ENCODE peak calls at places on chromosomes 7 and 10, in ten cellular contexts. J is A549, F is tibial nerve, D is K562, Z is stomach, P is sigmoid colon, E is SK-N-SH, H is H1, X is suprapubic skin, R is GM12878. Q is an unnamed sample.

GRCh38 chr10:93106631-93107072 is 33.0 kb downstream of the CYP26A1 start:
- DNase-seq in E (no peak), X (no peak), Z (no peak), H (no peak), P (no peak), R (no peak), F (no peak), D (no peak), J (peak), Q (no peak)

GRCh38 chr10:11721813-11722212 is 20.4 kb upstream of the ECHDC3 start:
- DNase-seq in F (no peak), X (no peak), H (no peak), D (no peak), P (no peak), Z (no peak), R (no peak), E (no peak), J (no peak), Q (no peak)

GRCh38 chr7:121000091-121000983 is 11.8 kb downstream of the CPED1 start:
- DNase-seq in D (peak), R (no peak), J (no peak), P (no peak), F (no peak), E (no peak), X (no peak), H (no peak), Z (no peak), Q (no peak)

GRCh38 chr10:72688208-72688651 is 3.7 kb upstream of the MCU start:
- DNase-seq in P (no peak), R (no peak), J (peak), H (no peak), Z (no peak), F (no peak), E (no peak), X (no peak), D (peak), Q (no peak)

GRCh38 chr10:3471927-3472704 is 299.5 kb upstream of the PITRM1 start:
- DNase-seq in D (no peak), R (no peak), P (peak), F (no peak), X (no peak), Z (no peak), H (no peak), J (peak), E (no peak), Q (no peak)

GRCh38 chr7:3787717-3788311 is 486.8 kb downstream of the SDK1 start:
- DNase-seq in J (no peak), H (no peak), P (no peak), Z (peak), X (no peak), D (no peak), F (no peak), R (no peak), E (no peak), Q (peak)

GRCh38 chr7:74222851-74223710 is 13.3 kb downstream of the LAT2 start:
- DNase-seq in F (no peak), J (no peak), P (no peak), E (no peak), H (no peak), X (no peak), Z (no peak), D (no peak), R (no peak), Q (no peak)

GRCh38 chr10:9845075-9845474 is 1172.6 kb upstream of the CELF2 start:
- DNase-seq in E (no peak), P (no peak), R (no peak), F (no peak), D (no peak), H (no peak), J (no peak), Z (no peak), X (no peak), Q (no peak)

GRCh38 chr10:30445716-30446115 is 11.7 kb downstream of the MAP3K8 start:
- DNase-seq in Z (no peak), F (no peak), E (no peak), P (no peak), D (no peak), J (no peak), X (no peak), H (no peak), R (no peak), Q (no peak)

DNA sequence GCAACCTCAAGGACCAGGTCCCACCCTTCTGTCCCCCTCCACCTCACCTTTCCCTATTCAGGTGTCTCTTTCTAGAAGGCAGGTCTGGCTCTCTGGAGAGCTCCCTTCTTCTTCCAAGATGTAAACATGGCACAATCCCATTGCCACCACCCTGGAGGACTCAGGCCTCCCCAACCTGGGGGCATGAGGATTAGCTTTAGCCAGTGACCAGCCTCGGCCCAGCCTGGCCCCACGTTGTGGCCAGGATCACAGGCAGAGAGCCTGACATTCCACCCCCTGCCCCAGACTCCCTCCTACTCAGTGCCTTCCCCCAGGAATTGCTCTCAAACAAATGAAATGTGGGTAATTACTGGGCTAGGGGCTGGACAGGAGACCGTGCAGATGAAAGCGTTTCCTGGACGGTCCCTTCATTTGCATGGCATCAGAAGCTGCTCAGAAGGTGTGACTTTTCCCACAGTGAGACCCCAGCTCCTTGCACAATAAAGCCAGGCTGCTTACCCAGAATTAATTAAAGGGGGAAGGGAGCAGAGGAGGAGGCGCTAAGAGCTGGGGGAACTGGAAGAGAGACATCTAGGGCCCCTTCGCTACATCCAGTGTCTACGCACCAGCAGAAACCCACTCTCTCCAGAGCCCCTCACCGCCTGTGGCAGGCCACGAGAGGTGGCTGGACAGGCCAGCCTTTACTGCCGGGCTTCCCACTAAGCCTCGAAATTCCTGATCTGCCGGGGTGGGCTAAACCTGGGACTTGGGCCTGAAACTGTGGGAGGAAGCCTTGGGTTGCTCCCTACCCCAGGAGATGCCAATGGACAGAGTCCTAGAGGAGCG is 7.7 kb downstream of the FGF8 start:
- DNase-seq in H (no peak), E (peak), R (no peak), X (peak), P (peak), F (no peak), D (no peak), J (no peak), Z (no peak), Q (no peak)
- TF ChIP-seq EP300 in H (no peak), E (no peak), R (no peak), X (no peak), P (no peak), F (no peak), D (no peak), J (no peak), Z (no peak), Q (no peak)

GRCh38 chr7:29160080-29160479 is 13.7 kb upstream of the CPVL start:
- DNase-seq in F (no peak), R (no peak), D (no peak), J (no peak), H (no peak), X (no peak), Z (no peak), P (no peak), E (peak), Q (no peak)
- TF ChIP-seq CTCF in F (no peak), R (no peak), D (no peak), J (no peak), H (no peak), X (no peak), Z (no peak), P (no peak), E (no peak), Q (no peak)

DNA sequence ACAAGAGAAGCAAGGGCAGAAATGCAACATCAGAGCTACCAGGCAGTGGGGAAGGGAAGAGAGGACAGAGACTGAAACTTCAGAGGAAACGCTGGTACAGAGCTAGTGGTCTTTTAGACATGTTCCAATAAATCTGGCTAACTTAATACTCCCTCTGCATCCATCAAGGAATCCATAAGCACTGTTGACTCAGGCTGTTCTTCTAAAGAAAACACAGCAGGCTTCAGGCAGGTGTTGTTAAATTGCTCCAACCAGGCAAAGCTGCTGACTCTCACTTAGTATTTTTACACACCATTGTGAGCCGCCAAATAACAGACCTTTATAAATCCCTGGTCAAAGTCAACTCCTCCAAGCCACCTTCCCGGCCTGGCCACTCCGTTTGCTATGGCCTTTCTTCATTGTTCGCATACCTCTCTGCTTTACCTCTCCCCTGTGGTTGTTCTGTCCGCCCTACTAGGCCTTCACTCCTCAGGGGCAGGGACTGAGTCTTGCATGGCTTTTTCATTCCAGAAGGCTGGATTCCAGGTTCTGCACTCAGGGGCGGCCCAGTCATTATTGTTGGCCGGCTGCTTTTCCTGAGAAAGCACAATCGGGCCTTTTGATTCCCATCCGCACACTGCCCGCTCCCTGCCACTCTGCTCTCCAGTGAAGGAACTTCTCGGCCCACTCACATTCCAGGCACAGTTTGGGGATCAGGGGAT is 18.4 kb downstream of the CREB3L2 start:
- DNase-seq in E (no peak), Z (no peak), P (no peak), X (no peak), R (no peak), J (no peak), D (no peak), H (no peak), F (no peak), Q (no peak)
- TF ChIP-seq EP300 in E (no peak), Z (no peak), P (no peak), X (no peak), R (no peak), J (no peak), D (no peak), H (no peak), F (peak), Q (no peak)

DNA sequence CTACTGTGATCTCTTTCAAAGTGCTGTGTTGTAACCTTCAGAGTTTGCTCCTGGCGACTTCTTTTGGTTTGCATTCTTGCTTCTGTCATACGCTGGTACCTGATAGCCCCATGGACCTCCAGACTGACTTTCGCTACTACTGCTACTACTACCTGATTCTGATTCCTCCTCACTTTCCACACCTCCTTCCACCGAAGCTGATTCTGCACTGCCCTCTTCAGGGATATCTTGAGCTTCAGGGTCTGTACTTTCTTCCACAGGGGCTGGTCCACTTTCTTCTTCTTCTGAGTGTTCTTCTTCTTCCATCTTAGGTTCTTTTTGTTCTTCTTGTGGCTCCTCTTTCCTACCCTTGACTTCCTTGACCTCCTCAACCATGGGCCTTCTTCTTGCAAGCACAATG is 992.4 kb downstream of the PCDH15 start:
- DNase-seq in X (no peak), E (no peak), D (no peak), F (no peak), P (no peak), Z (no peak), H (no peak), R (no peak), J (no peak), Q (no peak)
- TF ChIP-seq CTCF in X (no peak), E (no peak), D (no peak), F (no peak), P (no peak), Z (no peak), H (no peak), R (no peak), J (no peak), Q (no peak)

DNA sequence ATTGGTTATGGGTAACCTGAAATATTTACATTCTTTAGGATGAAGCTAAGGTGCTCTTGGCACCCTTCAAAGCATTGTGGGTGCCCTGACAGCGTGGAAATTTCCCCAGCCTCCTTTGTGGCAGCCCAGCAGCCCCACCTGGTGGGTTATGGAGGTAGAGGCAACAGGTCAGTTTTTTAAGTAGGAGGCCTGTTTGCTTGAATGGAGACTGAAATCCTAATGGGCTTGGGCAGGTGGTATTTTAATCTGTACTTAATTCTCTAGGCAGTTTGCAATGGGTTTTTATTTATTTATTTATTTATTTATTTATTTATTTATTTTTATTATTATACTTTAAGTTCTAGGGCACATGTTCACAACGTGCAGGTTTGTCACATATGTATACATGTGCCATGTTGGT is 139.4 kb downstream of the EPC1 start:
- DNase-seq in D (peak), P (no peak), Z (peak), F (peak), R (no peak), X (no peak), H (no peak), J (peak), E (peak), Q (no peak)
- TF ChIP-seq EP300 in D (no peak), P (no peak), Z (no peak), F (no peak), R (no peak), X (no peak), H (no peak), J (no peak), E (no peak), Q (no peak)

GRCh38 chr7:70289067-70289466 is 690.8 kb downstream of the AUTS2 start:
- DNase-seq in R (no peak), F (no peak), J (no peak), H (no peak), X (no peak), D (no peak), P (no peak), Z (no peak), E (no peak), Q (no peak)
- TF ChIP-seq CTCF in R (no peak), F (no peak), J (no peak), H (no peak), X (no peak), D (no peak), P (no peak), Z (no peak), E (no peak), Q (no peak)

DNA sequence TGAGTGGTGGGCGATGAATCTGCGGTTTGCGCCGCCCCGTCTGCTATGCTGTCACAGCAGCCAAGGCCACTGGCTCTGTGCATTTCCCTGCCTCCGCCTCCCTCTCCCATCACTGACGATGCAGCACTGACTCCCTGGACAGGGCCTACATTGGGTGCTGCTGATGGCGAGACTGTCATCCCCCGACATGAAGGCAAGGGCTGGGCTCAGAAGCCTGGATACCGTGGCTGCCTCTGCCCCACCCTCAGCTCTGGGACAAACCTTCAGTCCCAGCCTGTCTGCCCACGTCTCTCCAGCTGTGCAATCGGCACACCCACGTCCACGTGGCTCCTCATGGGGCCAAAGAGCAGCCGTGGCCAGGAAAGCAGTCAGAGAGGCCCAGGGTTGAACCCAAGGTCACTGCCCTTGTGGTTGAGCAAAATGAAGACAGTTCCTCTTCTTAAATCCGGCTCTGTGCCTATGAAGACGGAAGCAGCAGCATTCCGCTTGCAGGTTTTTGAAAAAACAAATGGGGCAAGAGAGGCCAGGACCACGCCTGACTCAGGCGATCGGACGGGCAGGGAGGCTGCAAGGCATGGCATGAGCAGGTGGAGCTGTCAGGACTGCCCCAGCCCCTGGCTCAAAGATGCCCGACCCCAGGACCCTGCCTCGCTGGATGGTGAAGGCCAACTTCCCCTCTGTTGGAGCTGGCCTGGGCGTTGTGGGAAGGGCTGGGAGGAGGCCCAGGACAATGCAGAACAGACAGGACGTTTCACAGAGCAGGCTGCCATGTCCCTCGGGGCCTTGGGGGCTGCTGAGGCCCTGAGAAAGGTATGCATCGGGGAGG is 517.5 kb downstream of the DNAJB6 start:
- DNase-seq in R (no peak), D (no peak), E (no peak), J (no peak), F (peak), H (no peak), Z (peak), P (peak), X (no peak), Q (peak)
- TF ChIP-seq EP300 in R (no peak), D (no peak), E (no peak), J (no peak), F (peak), H (no peak), Z (no peak), P (no peak), X (no peak), Q (no peak)

DNA sequence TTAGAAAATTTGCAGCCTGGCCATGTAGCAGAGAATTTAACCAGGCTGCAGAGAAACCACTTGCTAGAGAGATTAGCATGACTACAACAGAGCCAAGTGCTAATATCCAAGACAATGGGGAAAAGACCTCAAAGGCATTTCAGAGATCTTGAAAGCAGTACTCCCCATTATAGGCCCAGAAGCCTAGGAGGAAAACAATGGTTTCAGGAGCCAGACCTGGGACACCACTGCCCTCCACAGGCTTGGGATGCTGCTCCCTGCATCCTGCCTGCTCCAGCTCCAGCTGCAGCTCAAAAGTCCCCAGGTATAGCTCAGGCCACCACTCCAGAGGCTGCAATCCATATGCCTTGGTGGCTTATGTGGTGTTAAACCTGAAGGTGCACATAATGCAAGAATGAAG is 101.5 kb upstream of the TMEM72 start:
- DNase-seq in X (no peak), D (no peak), F (no peak), J (no peak), H (peak), R (no peak), P (no peak), E (no peak), Z (no peak), Q (no peak)
- TF ChIP-seq CTCF in X (no peak), D (no peak), F (no peak), J (no peak), H (peak), R (no peak), P (no peak), E (peak), Z (no peak), Q (no peak)

GRCh38 chr7:55536619-55537457 is 35.5 kb downstream of the VOPP1 start:
- DNase-seq in H (no peak), J (no peak), X (no peak), P (no peak), Z (no peak), D (no peak), R (no peak), F (no peak), E (no peak), Q (no peak)
- TF ChIP-seq EP300 in H (no peak), J (no peak), X (no peak), P (no peak), Z (no peak), D (no peak), R (no peak), F (no peak), E (no peak), Q (no peak)

Q was measured in upper lobe of left lung.